ENCODE peak calls at places on chromosomes 6 and 20, in four cellular contexts. U is WTC11, N is K562, P is GM12878. A is an unnamed sample.

GRCh38 chr6:160462551-160463109 is 114.5 kb downstream of the SLC22A3 start:
- DNase-seq in N (no peak), U (no peak), P (peak; percentile 69), A (no peak)

GRCh38 chr20:17873410-17874270 is 95.0 kb downstream of the SNX5 start:
- DNase-seq in P (no peak), N (no peak), U (no peak), A (peak; percentile 85)

GRCh38 chr6:19327246-19327645 is 509.9 kb upstream of the ID4 start:
- DNase-seq in N (no peak), P (no peak), U (no peak), A (no peak)

GRCh38 chr6:168319279-168320051 is at the start of gene DACT2:
- DNase-seq in N (no peak), P (no peak), U (no peak), A (peak; percentile 82)

GRCh38 chr20:50022676-50023075 is 39.9 kb downstream of the SNAI1 start:
- DNase-seq in P (no peak), N (no peak), U (no peak), A (no peak)

GRCh38 chr20:51886891-51887608 is 84.7 kb upstream of the SALL4 start:
- DNase-seq in U (no peak), N (no peak), P (no peak), A (no peak)

GRCh38 chr20:46027245-46027853 is 1.7 kb upstream of the SLC12A5 start:
- DNase-seq in P (no peak), U (peak; percentile 63), N (peak; percentile 68), A (no peak)

GRCh38 chr20:3744806-3745685 is 12.6 kb downstream of the HSPA12B start:
- DNase-seq in U (peak; percentile 100), N (peak; percentile 97), P (no peak), A (peak; percentile 90)

GRCh38 chr6:128443553-128443952 is 76.8 kb downstream of the PTPRK start:
- DNase-seq in U (no peak), P (no peak), N (no peak), A (no peak)

GRCh38 chr6:125197795-125198269 is 44.3 kb downstream of the TPD52L1 start:
- DNase-seq in P (no peak), U (no peak), N (no peak), A (no peak)

GRCh38 chr20:25695532-25696383 is 895 bp downstream of the ZNF337 start:
- DNase-seq in N (no peak), P (no peak), U (no peak), A (no peak)

GRCh38 chr6:109082178-109082577 is 12.5 kb downstream of the SESN1 start:
- DNase-seq in P (no peak), N (no peak), U (no peak), A (no peak)

GRCh38 chr6:148535976-148536375 is 193.3 kb downstream of the SASH1 start:
- DNase-seq in P (no peak), N (no peak), U (no peak), A (no peak)

GRCh38 chr6:118320652-118321051 is 227.4 kb upstream of the PLN start:
- DNase-seq in U (no peak), P (no peak), N (no peak), A (no peak)

GRCh38 chr6:108395297-108395696 is 100.4 kb downstream of the AFG1L start:
- DNase-seq in P (no peak), U (no peak), N (no peak), A (no peak)

GRCh38 chr6:74752303-74752702 is 453.6 kb downstream of the COL12A1 start:
- DNase-seq in U (no peak), N (no peak), P (no peak), A (no peak)

GRCh38 chr20:47031028-47031427 is 136.4 kb downstream of the EYA2 start:
- DNase-seq in P (no peak), U (no peak), N (no peak), A (no peak)

GRCh38 chr6:42255050-42255449 is 37.4 kb upstream of the MRPS10 start:
- DNase-seq in N (no peak), P (no peak), U (no peak), A (no peak)

GRCh38 chr6:39362487-39362865 is 40.0 kb upstream of the KCNK16 start:
- DNase-seq in P (no peak), N (peak; percentile 27), U (no peak), A (peak; percentile 50)

GRCh38 chr6:104711371-104711770 is 148.3 kb downstream of the HACE1 start:
- DNase-seq in P (no peak), U (no peak), N (no peak), A (no peak)

GRCh38 chr6:119686644-119687043 is 337.1 kb upstream of the MAN1A1 start:
- DNase-seq in N (no peak), U (no peak), P (no peak), A (no peak)

GRCh38 chr6:38517005-38517404 is 122.7 kb downstream of the BTBD9 start:
- DNase-seq in N (no peak), U (no peak), P (no peak), A (no peak)

GRCh38 chr6:158817298-158818007 is 1.7 kb downstream of the EZR start:
- DNase-seq in P (no peak), N (peak; percentile 90), U (peak; percentile 32), A (peak; percentile 56)

GRCh38 chr6:121897337-121897760 is 461.9 kb downstream of the GJA1 start:
- DNase-seq in U (no peak), N (no peak), P (no peak), A (no peak)

GRCh38 chr6:55578537-55579363 is at the start of gene HMGCLL1:
- DNase-seq in U (peak; percentile 85), P (no peak), N (no peak), A (peak; percentile 74)

GRCh38 chr6:17606606-17607005 is 6.5 kb downstream of the FAM8A1 start:
- DNase-seq in U (no peak), P (no peak), N (no peak), A (no peak)

GRCh38 chr6:143163621-143164020 is 102.9 kb downstream of the AIG1 start:
- DNase-seq in U (no peak), N (peak; percentile 41), P (no peak), A (no peak)

GRCh38 chr6:84568971-84569370 is 195.4 kb downstream of the TBX18 start:
- DNase-seq in P (no peak), U (no peak), N (no peak), A (no peak)

GRCh38 chr6:2557181-2557720 is 193.5 kb downstream of the MYLK4 start:
- DNase-seq in N (no peak), P (no peak), U (no peak), A (no peak)

GRCh38 chr6:11356404-11357155 is 124.1 kb upstream of the NEDD9 start:
- DNase-seq in N (no peak), U (no peak), P (no peak), A (no peak)

GRCh38 chr20:478949-479429 is 16.7 kb upstream of the TBC1D20 start:
- DNase-seq in P (no peak), N (peak; percentile 26), U (no peak), A (peak; percentile 56)

GRCh38 chr6:90194371-90194841 is 102.2 kb downstream of the BACH2 start:
- DNase-seq in U (no peak), P (no peak), N (no peak), A (peak; percentile 48)

GRCh38 chr6:170082531-170083187 is 208.2 kb downstream of the DLL1 start:
- DNase-seq in P (no peak), N (no peak), U (no peak), A (no peak)

GRCh38 chr20:59566631-59567524 is 37.5 kb upstream of the PHACTR3 start:
- DNase-seq in P (no peak), U (no peak), N (no peak), A (no peak)

GRCh38 chr6:39490120-39490519 is 167.6 kb upstream of the KCNK16 start:
- DNase-seq in U (no peak), P (no peak), N (no peak), A (no peak)

GRCh38 chr6:79672631-79673065 is 41.5 kb downstream of the SH3BGRL2 start:
- DNase-seq in P (no peak), U (no peak), N (peak; percentile 16), A (peak; percentile 12)
- TF ChIP-seq USF1 in P (no peak), U (no peak), N (no peak), A (no peak)

GRCh38 chr6:7954477-7955200 is 44.1 kb upstream of the TXNDC5 start:
- DNase-seq in U (no peak), N (no peak), P (no peak), A (no peak)
- TF ChIP-seq USF1 in U (no peak), N (no peak), P (no peak), A (no peak)

GRCh38 chr20:33649201-33649631 is 12.9 kb upstream of the C20orf144 start:
- DNase-seq in N (no peak), P (no peak), U (no peak), A (peak; percentile 87)

GRCh38 chr20:33650753-33651561 is 11.2 kb upstream of the C20orf144 start:
- DNase-seq in P (no peak), U (no peak), N (no peak), A (no peak)

GRCh38 chr20:33653218-33653899 is 8.8 kb upstream of the C20orf144 start:
- DNase-seq in P (no peak), U (peak; percentile 82), N (peak; percentile 79), A (peak; percentile 88)

GRCh38 chr20:33650111-33650752 is 11.9 kb upstream of the C20orf144 start:
- DNase-seq in U (no peak), P (no peak), N (peak; percentile 12), A (peak; percentile 34)

GRCh38 chr20:33651562-33652048 is 10.5 kb upstream of the C20orf144 start:
- DNase-seq in U (no peak), N (peak; percentile 15), P (no peak), A (no peak)
- TF ChIP-seq USF1 in U (no peak), N (no peak), P (no peak), A (no peak)

GRCh38 chr6:13696226-13696625 is 15.4 kb downstream of the RANBP9 start:
- DNase-seq in U (no peak), N (no peak), P (no peak), A (no peak)

GRCh38 chr6:13695217-13695616 is 16.4 kb downstream of the RANBP9 start:
- DNase-seq in N (no peak), U (no peak), P (no peak), A (no peak)

GRCh38 chr6:13697857-13698256 is 13.8 kb downstream of the RANBP9 start:
- DNase-seq in N (no peak), U (no peak), P (no peak), A (no peak)

GRCh38 chr6:13698715-13699114 is 12.9 kb downstream of the RANBP9 start:
- DNase-seq in U (no peak), P (no peak), N (no peak), A (no peak)

DNA sequence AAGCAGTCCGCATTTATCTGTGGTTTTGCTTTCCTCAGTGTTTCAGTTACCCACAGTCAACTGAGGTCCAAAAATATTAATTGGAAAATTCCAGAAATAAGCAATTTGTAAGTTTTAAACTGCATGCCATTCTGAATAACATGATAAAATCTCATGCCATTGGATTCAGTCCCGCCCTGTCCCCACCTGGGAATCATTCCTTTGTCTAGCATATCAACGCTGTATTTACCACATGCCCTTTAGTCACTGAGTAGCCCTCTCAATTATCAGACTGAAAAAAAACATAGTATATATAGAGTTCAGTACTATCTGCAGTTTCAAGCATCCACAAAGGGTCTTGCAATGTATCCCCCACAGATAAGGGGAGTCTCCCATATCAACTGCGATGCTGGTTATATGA is 17.1 kb downstream of the RANBP9 start:
- DNase-seq in P (no peak), N (no peak), U (no peak), A (no peak)
- TF ChIP-seq USF1 in P (no peak), N (no peak), U (no peak), A (no peak)

A was measured in SK-N-SH.